ENCODE peak calls at places on chromosomes 1 and 21, in six cellular contexts. C is activated T-cell treated with anti-CD3 and anti-CD28 coated beads, Interleukin-2, amount 50 U/mL, for 72 hours; L is prostate gland; O is LoVo; T is lung; F is omental fat pad. S is an unnamed sample.

GRCh38 chr1:187894349-187894748 is 1065.6 kb downstream of the PLA2G4A start:
- DNase-seq in C (no peak), L (no peak), O (no peak), T (no peak), F (no peak), S (no peak)

GRCh38 chr1:68889471-68889870 is 392.6 kb upstream of the DEPDC1 start:
- DNase-seq in C (no peak), L (no peak), O (no peak), T (no peak), F (no peak), S (no peak)

GRCh38 chr21:34020005-34020847 is 53.2 kb upstream of the MRPS6 start:
- DNase-seq in C (no peak), L (no peak), O (no peak), T (no peak), F (no peak), S (no peak)

GRCh38 chr1:1119272-1119890 is 3.5 kb upstream of the C1orf159 start:
- DNase-seq in C (no peak), L (no peak), O (no peak), T (no peak), F (no peak), S (no peak)

GRCh38 chr1:86992790-86993189 is 78.4 kb downstream of the HS2ST1 start:
- DNase-seq in C (no peak), L (no peak), O (peak; percentile 33), T (no peak), F (no peak), S (no peak)

GRCh38 chr1:29180497-29181412 is 945 bp downstream of the SRSF4 start:
- DNase-seq in C (peak; percentile 40), L (peak; percentile 19), O (no peak), T (no peak), F (no peak), S (peak; percentile 37)

GRCh38 chr1:12549460-12550349 is 68.3 kb downstream of the DHRS3 start:
- DNase-seq in C (no peak), L (peak; percentile 83), O (peak; percentile 88), T (no peak), F (peak; percentile 59), S (peak; percentile 44)

GRCh38 chr1:228434674-228435073 is 18.0 kb upstream of the TRIM17 start:
- DNase-seq in C (no peak), L (no peak), O (no peak), T (no peak), F (no peak), S (no peak)

GRCh38 chr1:78146137-78146822 is 100.5 kb downstream of the GIPC2 start:
- DNase-seq in C (no peak), L (no peak), O (no peak), T (no peak), F (no peak), S (no peak)

GRCh38 chr1:156096640-156097391 is 14.6 kb upstream of the MEX3A start:
- DNase-seq in C (peak; percentile 97), L (peak; percentile 87), O (peak; percentile 89), T (peak; percentile 92), F (peak; percentile 72), S (peak; percentile 93)

GRCh38 chr21:45364464-45365185 is 40.3 kb upstream of the COL18A1 start:
- DNase-seq in C (no peak), L (no peak), O (no peak), T (no peak), F (no peak), S (no peak)

GRCh38 chr1:67018574-67018973 is 35.4 kb downstream of the SLC35D1 start:
- DNase-seq in C (no peak), L (no peak), O (no peak), T (no peak), F (no peak), S (no peak)

GRCh38 chr1:158520955-158521665 is 33.1 kb downstream of the OR6Y1 start:
- DNase-seq in C (no peak), L (no peak), O (no peak), T (no peak), F (no peak), S (no peak)

GRCh38 chr1:198333744-198334143 is 176.9 kb downstream of the NEK7 start:
- DNase-seq in C (no peak), L (no peak), O (no peak), T (no peak), F (no peak), S (no peak)

GRCh38 chr1:63601061-63601460 is 7.8 kb downstream of the PGM1 start:
- DNase-seq in C (no peak), L (no peak), O (no peak), T (no peak), F (no peak), S (no peak)

GRCh38 chr1:198904356-198904755 is 265.5 kb downstream of the PTPRC start:
- DNase-seq in C (no peak), L (no peak), O (no peak), T (no peak), F (no peak), S (no peak)

GRCh38 chr1:66495490-66495889 is 38.5 kb upstream of the SGIP1 start:
- DNase-seq in C (no peak), L (no peak), O (no peak), T (no peak), F (no peak), S (no peak)

GRCh38 chr1:116986531-116987255 is 14.9 kb upstream of the CD101 start:
- DNase-seq in C (peak; percentile 32), L (no peak), O (no peak), T (no peak), F (no peak), S (peak; percentile 45)

GRCh38 chr1:43617011-43617410 is 32.9 kb upstream of the KDM4A start:
- DNase-seq in C (no peak), L (no peak), O (no peak), T (no peak), F (no peak), S (no peak)

GRCh38 chr1:226210571-226211176 is 12.8 kb upstream of the MIXL1 start:
- DNase-seq in C (no peak), L (no peak), O (no peak), T (no peak), F (no peak), S (no peak)

GRCh38 chr21:45074818-45075605 is 632 bp downstream of the ADARB1 start:
- DNase-seq in C (peak; percentile 53), L (no peak), O (no peak), T (no peak), F (no peak), S (peak; percentile 51)

GRCh38 chr1:61215676-61216289 is 133.4 kb downstream of the NFIA start:
- DNase-seq in C (no peak), L (no peak), O (no peak), T (no peak), F (no peak), S (no peak)

GRCh38 chr1:157245823-157246222 is 107.6 kb upstream of the ETV3 start:
- DNase-seq in C (no peak), L (no peak), O (no peak), T (no peak), F (no peak), S (no peak)

GRCh38 chr1:98546319-98546718 is 115.2 kb upstream of the SNX7 start:
- DNase-seq in C (no peak), L (no peak), O (no peak), T (no peak), F (no peak), S (no peak)

GRCh38 chr1:244352156-244352830 is 99.4 kb downstream of the ADSS2 start:
- DNase-seq in C (no peak), L (no peak), O (no peak), T (no peak), F (no peak), S (no peak)

GRCh38 chr1:179591592-179592580 is at the start of gene TDRD5:
- DNase-seq in C (no peak), L (no peak), O (no peak), T (no peak), F (no peak), S (no peak)

GRCh38 chr1:82931051-82931450 is 1067.9 kb downstream of the TTLL7 start:
- DNase-seq in C (no peak), L (no peak), O (no peak), T (no peak), F (no peak), S (no peak)

GRCh38 chr1:3518756-3519155 is 64.3 kb downstream of the ARHGEF16 start:
- DNase-seq in C (no peak), L (no peak), O (no peak), T (no peak), F (no peak), S (no peak)

GRCh38 chr1:8382051-8382505 is 64.2 kb downstream of the SLC45A1 start:
- DNase-seq in C (no peak), L (no peak), O (no peak), T (no peak), F (no peak), S (no peak)

GRCh38 chr1:200558866-200559459 is 61.6 kb downstream of the KIF14 start:
- DNase-seq in C (no peak), L (no peak), O (peak; percentile 58), T (no peak), F (no peak), S (no peak)